ENCODE peak calls at places on chromosome 5, in eight cellular contexts. One of them, this sample, is unnamed.

GRCh38 chr5:71645030-71645429 is 57.9 kb downstream of the MCCC2 start:
- DNase-seq in ELF-1: no peak
- DNase-seq in BJ: no peak
- DNase-seq in activated effector memory CD4-positive, alpha-beta T cell treated with Interleukin-2 at 50 U/mL for 16 hours: no peak
- DNase-seq in heart left ventricle: no peak
- DNase-seq in activated T-helper 1 cell treated with anti-CD3 and anti-CD28 coated beads, Interleukin-12 subunit alpha, Interleukin-12 subunit beta, Interleukin-2, Interleukin-4 antibody, amounts not matched to agents 30 ng/mL and 10 ng/mL and 1 ng/mL, durations not matched to agents 14 hours and 24 hours and 36 hours: no peak
- DNase-seq in mammary epithelial cell: no peak
- DNase-seq in NCI-H526: no peak
- DNase-seq in this sample: no peak

GRCh38 chr5:115686692-115687054 is 60.8 kb upstream of the TMED7 start:
- DNase-seq in heart left ventricle: no peak
- DNase-seq in ELF-1: no peak
- DNase-seq in activated effector memory CD4-positive, alpha-beta T cell treated with Interleukin-2 at 50 U/mL for 16 hours: no peak
- DNase-seq in BJ: peak; percentile 4
- DNase-seq in NCI-H526: no peak
- DNase-seq in mammary epithelial cell: no peak
- DNase-seq in activated T-helper 1 cell treated with anti-CD3 and anti-CD28 coated beads, Interleukin-12 subunit alpha, Interleukin-12 subunit beta, Interleukin-2, Interleukin-4 antibody, amounts not matched to agents 30 ng/mL and 10 ng/mL and 1 ng/mL, durations not matched to agents 14 hours and 24 hours and 36 hours: no peak
- DNase-seq in this sample: no peak

GRCh38 chr5:35853652-35854051 is 3.0 kb upstream of the IL7R start:
- DNase-seq in NCI-H526: no peak
- DNase-seq in BJ: no peak
- DNase-seq in activated T-helper 1 cell treated with anti-CD3 and anti-CD28 coated beads, Interleukin-12 subunit alpha, Interleukin-12 subunit beta, Interleukin-2, Interleukin-4 antibody, amounts not matched to agents 30 ng/mL and 10 ng/mL and 1 ng/mL, durations not matched to agents 14 hours and 24 hours and 36 hours: peak; percentile 61
- DNase-seq in activated effector memory CD4-positive, alpha-beta T cell treated with Interleukin-2 at 50 U/mL for 16 hours: peak; percentile 72
- DNase-seq in heart left ventricle: no peak
- DNase-seq in mammary epithelial cell: no peak
- DNase-seq in ELF-1: no peak
- DNase-seq in this sample: no peak

GRCh38 chr5:176492431-176492830 is 44.2 kb downstream of the FAF2 start:
- DNase-seq in activated effector memory CD4-positive, alpha-beta T cell treated with Interleukin-2 at 50 U/mL for 16 hours: no peak
- DNase-seq in activated T-helper 1 cell treated with anti-CD3 and anti-CD28 coated beads, Interleukin-12 subunit alpha, Interleukin-12 subunit beta, Interleukin-2, Interleukin-4 antibody, amounts not matched to agents 30 ng/mL and 10 ng/mL and 1 ng/mL, durations not matched to agents 14 hours and 24 hours and 36 hours: no peak
- DNase-seq in BJ: no peak
- DNase-seq in NCI-H526: no peak
- DNase-seq in heart left ventricle: no peak
- DNase-seq in mammary epithelial cell: peak; percentile 88
- DNase-seq in ELF-1: no peak
- DNase-seq in this sample: no peak

GRCh38 chr5:144065766-144066165 is 104.7 kb downstream of the YIPF5 start:
- DNase-seq in NCI-H526: no peak
- DNase-seq in activated T-helper 1 cell treated with anti-CD3 and anti-CD28 coated beads, Interleukin-12 subunit alpha, Interleukin-12 subunit beta, Interleukin-2, Interleukin-4 antibody, amounts not matched to agents 30 ng/mL and 10 ng/mL and 1 ng/mL, durations not matched to agents 14 hours and 24 hours and 36 hours: no peak
- DNase-seq in mammary epithelial cell: no peak
- DNase-seq in heart left ventricle: no peak
- DNase-seq in ELF-1: no peak
- DNase-seq in BJ: no peak
- DNase-seq in activated effector memory CD4-positive, alpha-beta T cell treated with Interleukin-2 at 50 U/mL for 16 hours: no peak
- DNase-seq in this sample: no peak

GRCh38 chr5:96962540-96962991 is 26.7 kb downstream of the LNPEP start:
- DNase-seq in mammary epithelial cell: no peak
- DNase-seq in heart left ventricle: no peak
- DNase-seq in NCI-H526: no peak
- DNase-seq in BJ: no peak
- DNase-seq in ELF-1: no peak
- DNase-seq in activated effector memory CD4-positive, alpha-beta T cell treated with Interleukin-2 at 50 U/mL for 16 hours: no peak
- DNase-seq in activated T-helper 1 cell treated with anti-CD3 and anti-CD28 coated beads, Interleukin-12 subunit alpha, Interleukin-12 subunit beta, Interleukin-2, Interleukin-4 antibody, amounts not matched to agents 30 ng/mL and 10 ng/mL and 1 ng/mL, durations not matched to agents 14 hours and 24 hours and 36 hours: no peak
- DNase-seq in this sample: no peak

GRCh38 chr5:170923910-170924620 is 62.2 kb downstream of the RANBP17 start:
- DNase-seq in mammary epithelial cell: no peak
- DNase-seq in activated effector memory CD4-positive, alpha-beta T cell treated with Interleukin-2 at 50 U/mL for 16 hours: no peak
- DNase-seq in activated T-helper 1 cell treated with anti-CD3 and anti-CD28 coated beads, Interleukin-12 subunit alpha, Interleukin-12 subunit beta, Interleukin-2, Interleukin-4 antibody, amounts not matched to agents 30 ng/mL and 10 ng/mL and 1 ng/mL, durations not matched to agents 14 hours and 24 hours and 36 hours: no peak
- DNase-seq in heart left ventricle: no peak
- DNase-seq in NCI-H526: no peak
- DNase-seq in ELF-1: no peak
- DNase-seq in BJ: no peak
- DNase-seq in this sample: no peak

GRCh38 chr5:134070979-134071849 is 43.3 kb upstream of the TCF7 start:
- DNase-seq in mammary epithelial cell: no peak
- DNase-seq in activated effector memory CD4-positive, alpha-beta T cell treated with Interleukin-2 at 50 U/mL for 16 hours: peak; percentile 23
- DNase-seq in NCI-H526: no peak
- DNase-seq in ELF-1: peak; percentile 91
- DNase-seq in heart left ventricle: no peak
- DNase-seq in BJ: no peak
- DNase-seq in activated T-helper 1 cell treated with anti-CD3 and anti-CD28 coated beads, Interleukin-12 subunit alpha, Interleukin-12 subunit beta, Interleukin-2, Interleukin-4 antibody, amounts not matched to agents 30 ng/mL and 10 ng/mL and 1 ng/mL, durations not matched to agents 14 hours and 24 hours and 36 hours: no peak
- DNase-seq in this sample: no peak

GRCh38 chr5:137960141-137960540 is 70.9 kb downstream of the PKD2L2 start:
- DNase-seq in activated T-helper 1 cell treated with anti-CD3 and anti-CD28 coated beads, Interleukin-12 subunit alpha, Interleukin-12 subunit beta, Interleukin-2, Interleukin-4 antibody, amounts not matched to agents 30 ng/mL and 10 ng/mL and 1 ng/mL, durations not matched to agents 14 hours and 24 hours and 36 hours: no peak
- DNase-seq in BJ: no peak
- DNase-seq in NCI-H526: no peak
- DNase-seq in heart left ventricle: no peak
- DNase-seq in activated effector memory CD4-positive, alpha-beta T cell treated with Interleukin-2 at 50 U/mL for 16 hours: no peak
- DNase-seq in ELF-1: no peak
- DNase-seq in mammary epithelial cell: no peak
- DNase-seq in this sample: no peak

GRCh38 chr5:55923873-55924500 is 70.8 kb downstream of the IL6ST start:
- DNase-seq in BJ: no peak
- DNase-seq in activated T-helper 1 cell treated with anti-CD3 and anti-CD28 coated beads, Interleukin-12 subunit alpha, Interleukin-12 subunit beta, Interleukin-2, Interleukin-4 antibody, amounts not matched to agents 30 ng/mL and 10 ng/mL and 1 ng/mL, durations not matched to agents 14 hours and 24 hours and 36 hours: no peak
- DNase-seq in NCI-H526: no peak
- DNase-seq in ELF-1: no peak
- DNase-seq in heart left ventricle: no peak
- DNase-seq in activated effector memory CD4-positive, alpha-beta T cell treated with Interleukin-2 at 50 U/mL for 16 hours: no peak
- DNase-seq in mammary epithelial cell: no peak
- DNase-seq in this sample: no peak

GRCh38 chr5:82295144-82295543 is 17.0 kb upstream of the RPS23 start:
- DNase-seq in BJ: no peak
- DNase-seq in mammary epithelial cell: no peak
- DNase-seq in ELF-1: no peak
- DNase-seq in activated T-helper 1 cell treated with anti-CD3 and anti-CD28 coated beads, Interleukin-12 subunit alpha, Interleukin-12 subunit beta, Interleukin-2, Interleukin-4 antibody, amounts not matched to agents 30 ng/mL and 10 ng/mL and 1 ng/mL, durations not matched to agents 14 hours and 24 hours and 36 hours: no peak
- DNase-seq in activated effector memory CD4-positive, alpha-beta T cell treated with Interleukin-2 at 50 U/mL for 16 hours: no peak
- DNase-seq in heart left ventricle: no peak
- DNase-seq in NCI-H526: no peak
- DNase-seq in this sample: no peak

GRCh38 chr5:160539431-160539830 is 117.8 kb downstream of the PTTG1 start:
- DNase-seq in heart left ventricle: no peak
- DNase-seq in mammary epithelial cell: peak; percentile 80
- DNase-seq in activated T-helper 1 cell treated with anti-CD3 and anti-CD28 coated beads, Interleukin-12 subunit alpha, Interleukin-12 subunit beta, Interleukin-2, Interleukin-4 antibody, amounts not matched to agents 30 ng/mL and 10 ng/mL and 1 ng/mL, durations not matched to agents 14 hours and 24 hours and 36 hours: no peak
- DNase-seq in NCI-H526: no peak
- DNase-seq in ELF-1: no peak
- DNase-seq in activated effector memory CD4-positive, alpha-beta T cell treated with Interleukin-2 at 50 U/mL for 16 hours: no peak
- DNase-seq in BJ: no peak
- DNase-seq in this sample: no peak

GRCh38 chr5:66436721-66437120 is 159.5 kb upstream of the MAST4 start:
- DNase-seq in BJ: no peak
- DNase-seq in ELF-1: peak; percentile 41
- DNase-seq in heart left ventricle: peak; percentile 45
- DNase-seq in mammary epithelial cell: no peak
- DNase-seq in NCI-H526: no peak
- DNase-seq in activated T-helper 1 cell treated with anti-CD3 and anti-CD28 coated beads, Interleukin-12 subunit alpha, Interleukin-12 subunit beta, Interleukin-2, Interleukin-4 antibody, amounts not matched to agents 30 ng/mL and 10 ng/mL and 1 ng/mL, durations not matched to agents 14 hours and 24 hours and 36 hours: no peak
- DNase-seq in activated effector memory CD4-positive, alpha-beta T cell treated with Interleukin-2 at 50 U/mL for 16 hours: no peak
- DNase-seq in this sample: no peak

GRCh38 chr5:179369530-179369884 is 24.2 kb upstream of the ADAMTS2 start:
- DNase-seq in ELF-1: no peak
- DNase-seq in heart left ventricle: no peak
- DNase-seq in activated T-helper 1 cell treated with anti-CD3 and anti-CD28 coated beads, Interleukin-12 subunit alpha, Interleukin-12 subunit beta, Interleukin-2, Interleukin-4 antibody, amounts not matched to agents 30 ng/mL and 10 ng/mL and 1 ng/mL, durations not matched to agents 14 hours and 24 hours and 36 hours: no peak
- DNase-seq in BJ: no peak
- DNase-seq in mammary epithelial cell: no peak
- DNase-seq in activated effector memory CD4-positive, alpha-beta T cell treated with Interleukin-2 at 50 U/mL for 16 hours: no peak
- DNase-seq in NCI-H526: no peak
- DNase-seq in this sample: no peak

GRCh38 chr5:97764700-97765099 is 581.7 kb upstream of the RIOK2 start:
- DNase-seq in activated T-helper 1 cell treated with anti-CD3 and anti-CD28 coated beads, Interleukin-12 subunit alpha, Interleukin-12 subunit beta, Interleukin-2, Interleukin-4 antibody, amounts not matched to agents 30 ng/mL and 10 ng/mL and 1 ng/mL, durations not matched to agents 14 hours and 24 hours and 36 hours: no peak
- DNase-seq in NCI-H526: no peak
- DNase-seq in activated effector memory CD4-positive, alpha-beta T cell treated with Interleukin-2 at 50 U/mL for 16 hours: no peak
- DNase-seq in mammary epithelial cell: peak; percentile 61
- DNase-seq in BJ: peak; percentile 11
- DNase-seq in heart left ventricle: no peak
- DNase-seq in ELF-1: no peak
- DNase-seq in this sample: no peak

This sample was measured in memory B cell.